ENCODE peak calls at places on chromosomes 2 and 18, in eight cellular contexts. One of them, this sample, is unnamed.
A peak's percentile ranks its signal among the peaks of the same experiment; 100 is the strongest.

GRCh38 chr2:13050764-13051163 is 334.0 kb downstream of the TRIB2 start:
- DNase-seq in natural killer cell: no peak
- DNase-seq in cardiac fibroblast: peak; percentile 6
- DNase-seq in AG09309: peak; percentile 5
- DNase-seq in MM.1S: no peak
- DNase-seq in GM23338: no peak
- DNase-seq in CD4-positive, alpha-beta T cell: no peak
- DNase-seq in right lobe of liver: no peak
- DNase-seq in this sample: no peak

GRCh38 chr2:28403388-28403956 is 10.8 kb downstream of the FOSL2 start:
- DNase-seq in natural killer cell: no peak
- DNase-seq in cardiac fibroblast: no peak
- DNase-seq in AG09309: no peak
- DNase-seq in MM.1S: no peak
- DNase-seq in GM23338: no peak
- DNase-seq in CD4-positive, alpha-beta T cell: no peak
- DNase-seq in right lobe of liver: no peak
- DNase-seq in this sample: peak; percentile 47

GRCh38 chr18:62106271-62106670 is 80.6 kb downstream of the PIGN start:
- DNase-seq in natural killer cell: no peak
- DNase-seq in cardiac fibroblast: peak; percentile 12
- DNase-seq in AG09309: no peak
- DNase-seq in MM.1S: no peak
- DNase-seq in GM23338: no peak
- DNase-seq in CD4-positive, alpha-beta T cell: no peak
- DNase-seq in right lobe of liver: no peak
- DNase-seq in this sample: no peak

GRCh38 chr2:6506311-6507258 is 359.1 kb downstream of the CMPK2 start:
- DNase-seq in natural killer cell: no peak
- DNase-seq in cardiac fibroblast: peak; percentile 2
- DNase-seq in AG09309: peak; percentile 32
- DNase-seq in MM.1S: no peak
- DNase-seq in GM23338: no peak
- DNase-seq in CD4-positive, alpha-beta T cell: no peak
- DNase-seq in right lobe of liver: no peak
- DNase-seq in this sample: no peak

GRCh38 chr18:9575558-9575957 is 38.8 kb downstream of the PPP4R1 start:
- DNase-seq in natural killer cell: no peak
- DNase-seq in cardiac fibroblast: peak; percentile 98
- DNase-seq in AG09309: peak; percentile 87
- DNase-seq in MM.1S: no peak
- DNase-seq in GM23338: peak; percentile 83
- DNase-seq in CD4-positive, alpha-beta T cell: no peak
- DNase-seq in right lobe of liver: peak; percentile 87
- DNase-seq in this sample: peak; percentile 76

GRCh38 chr2:223853425-223853837 is 16.0 kb upstream of the AP1S3 start:
- DNase-seq in natural killer cell: no peak
- DNase-seq in cardiac fibroblast: no peak
- DNase-seq in AG09309: no peak
- DNase-seq in MM.1S: no peak
- DNase-seq in GM23338: no peak
- DNase-seq in CD4-positive, alpha-beta T cell: no peak
- DNase-seq in right lobe of liver: no peak
- DNase-seq in this sample: no peak

GRCh38 chr2:105866439-105867170 is 121.9 kb downstream of the NCK2 start:
- DNase-seq in natural killer cell: no peak
- DNase-seq in cardiac fibroblast: peak; percentile 37
- DNase-seq in AG09309: no peak
- DNase-seq in MM.1S: no peak
- DNase-seq in GM23338: no peak
- DNase-seq in CD4-positive, alpha-beta T cell: no peak
- DNase-seq in right lobe of liver: no peak
- DNase-seq in this sample: no peak

GRCh38 chr18:42706029-42706608 is 409.4 kb downstream of the RIT2 start:
- DNase-seq in natural killer cell: no peak
- DNase-seq in cardiac fibroblast: no peak
- DNase-seq in AG09309: no peak
- DNase-seq in MM.1S: no peak
- DNase-seq in GM23338: no peak
- DNase-seq in CD4-positive, alpha-beta T cell: no peak
- DNase-seq in right lobe of liver: no peak
- DNase-seq in this sample: no peak

GRCh38 chr18:37486848-37487247 is 78.8 kb downstream of the CELF4 start:
- DNase-seq in natural killer cell: no peak
- DNase-seq in cardiac fibroblast: no peak
- DNase-seq in AG09309: no peak
- DNase-seq in MM.1S: no peak
- DNase-seq in GM23338: no peak
- DNase-seq in CD4-positive, alpha-beta T cell: no peak
- DNase-seq in right lobe of liver: no peak
- DNase-seq in this sample: no peak

GRCh38 chr2:27855476-27855875 is 34.7 kb downstream of the RBKS start:
- DNase-seq in natural killer cell: no peak
- DNase-seq in cardiac fibroblast: peak; percentile 22
- DNase-seq in AG09309: peak; percentile 29
- DNase-seq in MM.1S: no peak
- DNase-seq in GM23338: no peak
- DNase-seq in CD4-positive, alpha-beta T cell: no peak
- DNase-seq in right lobe of liver: no peak
- DNase-seq in this sample: no peak

GRCh38 chr2:38592951-38593350 is 9.8 kb downstream of the HNRNPLL start:
- DNase-seq in natural killer cell: no peak
- DNase-seq in cardiac fibroblast: no peak
- DNase-seq in AG09309: no peak
- DNase-seq in MM.1S: no peak
- DNase-seq in GM23338: no peak
- DNase-seq in CD4-positive, alpha-beta T cell: no peak
- DNase-seq in right lobe of liver: no peak
- DNase-seq in this sample: no peak

GRCh38 chr2:25247792-25248512 is 79.6 kb upstream of the POMC start:
- DNase-seq in natural killer cell: no peak
- DNase-seq in cardiac fibroblast: no peak
- DNase-seq in AG09309: no peak
- DNase-seq in MM.1S: no peak
- DNase-seq in GM23338: no peak
- DNase-seq in CD4-positive, alpha-beta T cell: no peak
- DNase-seq in right lobe of liver: no peak
- DNase-seq in this sample: no peak

GRCh38 chr2:69026026-69026425 is 13.0 kb downstream of the ANTXR1 start:
- DNase-seq in natural killer cell: no peak
- DNase-seq in cardiac fibroblast: peak; percentile 58
- DNase-seq in AG09309: no peak
- DNase-seq in MM.1S: peak; percentile 55
- DNase-seq in GM23338: peak; percentile 79
- DNase-seq in CD4-positive, alpha-beta T cell: no peak
- DNase-seq in right lobe of liver: peak; percentile 53
- DNase-seq in this sample: no peak

GRCh38 chr2:225434014-225434413 is 34.5 kb downstream of the NYAP2 start:
- DNase-seq in natural killer cell: no peak
- DNase-seq in cardiac fibroblast: no peak
- DNase-seq in AG09309: no peak
- DNase-seq in MM.1S: no peak
- DNase-seq in GM23338: peak; percentile 47
- DNase-seq in CD4-positive, alpha-beta T cell: no peak
- DNase-seq in right lobe of liver: no peak
- DNase-seq in this sample: no peak

GRCh38 chr2:241613018-241613780 is 23.8 kb downstream of the THAP4 start:
- DNase-seq in natural killer cell: no peak
- DNase-seq in cardiac fibroblast: peak; percentile 84
- DNase-seq in AG09309: no peak
- DNase-seq in MM.1S: no peak
- DNase-seq in GM23338: no peak
- DNase-seq in CD4-positive, alpha-beta T cell: no peak
- DNase-seq in right lobe of liver: no peak
- DNase-seq in this sample: no peak

GRCh38 chr18:11667578-11667977 is 21.5 kb upstream of the GNAL start:
- DNase-seq in natural killer cell: no peak
- DNase-seq in cardiac fibroblast: no peak
- DNase-seq in AG09309: no peak
- DNase-seq in MM.1S: no peak
- DNase-seq in GM23338: no peak
- DNase-seq in CD4-positive, alpha-beta T cell: no peak
- DNase-seq in right lobe of liver: no peak
- DNase-seq in this sample: no peak

DNA sequence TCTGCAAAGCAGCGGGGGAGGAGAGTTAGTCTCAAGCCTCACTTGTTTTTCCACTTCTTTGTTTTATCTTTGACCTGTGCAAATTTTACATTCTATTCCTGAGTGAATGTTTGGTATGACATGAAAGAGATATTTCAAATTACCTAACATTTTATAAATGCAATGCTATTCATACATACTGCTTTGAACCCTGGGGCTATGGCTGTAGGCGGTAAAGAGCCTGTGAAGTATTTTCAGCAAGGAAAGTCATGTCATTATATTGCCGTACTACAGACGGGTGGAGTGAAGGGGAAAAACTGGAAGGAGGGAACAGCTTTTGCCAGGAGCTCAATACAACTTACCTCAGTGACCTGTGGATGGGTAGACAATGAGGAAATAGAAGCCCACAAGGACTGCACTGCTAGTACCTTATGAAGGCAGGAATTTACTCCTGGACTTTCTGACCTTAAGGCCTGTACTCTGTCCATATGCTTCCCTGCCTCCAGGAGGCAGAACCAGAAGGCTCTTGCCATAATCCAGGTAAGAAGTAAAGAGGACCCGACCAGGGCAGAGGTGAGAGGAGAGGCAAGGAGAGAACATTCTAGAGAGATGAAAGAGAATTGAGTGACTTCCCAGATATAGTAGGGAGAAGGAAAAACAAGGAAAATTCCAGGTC is 28.4 kb upstream of the TET3 start:
- DNase-seq in natural killer cell: no peak
- DNase-seq in cardiac fibroblast: no peak
- DNase-seq in AG09309: no peak
- DNase-seq in MM.1S: no peak
- DNase-seq in GM23338: no peak
- DNase-seq in CD4-positive, alpha-beta T cell: no peak
- DNase-seq in right lobe of liver: no peak
- DNase-seq in this sample: no peak
- TF ChIP-seq CTCF in natural killer cell: no peak
- TF ChIP-seq CTCF in cardiac fibroblast: no peak
- TF ChIP-seq CTCF in AG09309: no peak
- TF ChIP-seq CTCF in MM.1S: no peak
- TF ChIP-seq CTCF in GM23338: peak; percentile 23
- TF ChIP-seq CTCF in CD4-positive, alpha-beta T cell: no peak
- TF ChIP-seq CTCF in right lobe of liver: no peak
- TF ChIP-seq CTCF in this sample: no peak

DNA sequence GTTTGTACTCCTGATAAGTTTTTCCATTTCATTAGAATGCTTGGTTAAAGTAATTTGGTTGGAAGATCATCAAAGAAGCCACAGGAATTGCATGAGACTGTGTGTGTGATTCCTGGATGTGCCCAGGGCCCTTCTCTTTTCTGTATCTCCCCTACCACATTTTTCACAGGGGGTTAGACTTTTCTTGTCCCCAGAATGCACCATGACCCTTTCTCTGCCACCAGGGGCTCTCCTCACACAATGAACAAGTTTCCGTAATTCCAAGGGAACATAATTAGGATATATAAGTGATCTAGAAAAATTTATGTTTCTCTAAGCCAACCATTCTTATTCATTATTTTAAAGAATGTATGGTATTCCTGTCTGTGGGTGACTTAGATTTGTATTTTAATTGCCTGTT is 291.8 kb downstream of the NEDD4L start:
- DNase-seq in natural killer cell: no peak
- DNase-seq in cardiac fibroblast: no peak
- DNase-seq in AG09309: no peak
- DNase-seq in MM.1S: no peak
- DNase-seq in GM23338: peak; percentile 44
- DNase-seq in CD4-positive, alpha-beta T cell: no peak
- DNase-seq in right lobe of liver: no peak
- DNase-seq in this sample: no peak
- TF ChIP-seq CTCF in natural killer cell: no peak
- TF ChIP-seq CTCF in cardiac fibroblast: peak; percentile 24
- TF ChIP-seq CTCF in AG09309: peak; percentile 32
- TF ChIP-seq CTCF in MM.1S: no peak
- TF ChIP-seq CTCF in GM23338: peak; percentile 57
- TF ChIP-seq CTCF in CD4-positive, alpha-beta T cell: no peak
- TF ChIP-seq CTCF in right lobe of liver: no peak
- TF ChIP-seq CTCF in this sample: no peak

DNA sequence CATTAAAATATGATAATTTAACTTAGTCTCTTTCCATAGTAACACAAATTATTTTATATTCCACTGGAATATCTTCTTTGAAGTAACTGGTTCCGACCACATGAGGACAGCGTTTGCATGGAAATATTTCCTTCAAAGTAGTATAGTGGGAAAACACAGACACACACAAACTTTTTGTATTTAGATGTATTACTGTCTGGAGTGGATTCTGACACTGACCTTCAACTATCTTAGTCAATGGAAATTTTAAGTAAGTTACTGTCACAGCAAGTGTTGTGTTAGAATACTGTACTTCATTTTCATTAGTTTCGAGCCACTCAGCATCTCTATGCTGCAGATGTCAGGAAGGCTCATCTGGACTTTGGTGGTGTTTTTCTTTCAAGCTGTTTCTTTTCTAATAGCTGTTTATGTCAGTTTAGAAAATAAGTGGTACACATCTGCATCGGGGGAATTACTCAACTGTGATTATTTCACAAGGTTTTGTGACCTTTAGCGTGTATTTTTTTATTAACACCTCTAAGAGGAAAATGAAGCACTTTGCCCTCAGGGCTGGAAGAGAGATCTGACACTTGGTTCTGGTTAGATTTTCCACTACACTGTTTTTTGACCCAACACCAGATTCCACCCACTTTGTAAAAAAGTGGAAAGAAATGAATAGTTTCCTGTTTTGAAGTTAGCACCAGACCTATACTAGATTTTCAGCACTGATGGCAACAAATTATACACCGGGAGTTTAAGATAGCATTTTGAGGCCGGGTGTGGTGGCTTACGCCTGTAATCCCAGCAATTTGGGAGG is 18.9 kb upstream of the THOC1 start:
- DNase-seq in natural killer cell: no peak
- DNase-seq in cardiac fibroblast: peak; percentile 63
- DNase-seq in AG09309: no peak
- DNase-seq in MM.1S: peak; percentile 25
- DNase-seq in GM23338: peak; percentile 26
- DNase-seq in CD4-positive, alpha-beta T cell: no peak
- DNase-seq in right lobe of liver: no peak
- DNase-seq in this sample: no peak
- TF ChIP-seq CTCF in natural killer cell: no peak
- TF ChIP-seq CTCF in cardiac fibroblast: peak; percentile 58
- TF ChIP-seq CTCF in AG09309: peak; percentile 63
- TF ChIP-seq CTCF in MM.1S: peak; percentile 31
- TF ChIP-seq CTCF in GM23338: peak; percentile 63
- TF ChIP-seq CTCF in CD4-positive, alpha-beta T cell: no peak
- TF ChIP-seq CTCF in right lobe of liver: peak; percentile 27
- TF ChIP-seq CTCF in this sample: peak; percentile 59

GRCh38 chr18:60549338-60549960 is 176.9 kb upstream of the MC4R start:
- DNase-seq in natural killer cell: no peak
- DNase-seq in cardiac fibroblast: peak; percentile 83
- DNase-seq in AG09309: peak; percentile 60
- DNase-seq in MM.1S: peak; percentile 81
- DNase-seq in GM23338: peak; percentile 89
- DNase-seq in CD4-positive, alpha-beta T cell: no peak
- DNase-seq in right lobe of liver: no peak
- DNase-seq in this sample: no peak
- TF ChIP-seq CTCF in natural killer cell: peak; percentile 45
- TF ChIP-seq CTCF in cardiac fibroblast: peak; percentile 76
- TF ChIP-seq CTCF in AG09309: peak; percentile 68
- TF ChIP-seq CTCF in MM.1S: peak; percentile 68
- TF ChIP-seq CTCF in GM23338: peak; percentile 78
- TF ChIP-seq CTCF in CD4-positive, alpha-beta T cell: peak; percentile 41
- TF ChIP-seq CTCF in right lobe of liver: peak; percentile 85
- TF ChIP-seq CTCF in this sample: peak; percentile 86

This sample was measured in CD14-positive monocyte.